ENCODE peak calls at places on chromosomes 3 and 15, in seven cellular contexts. V is activated gamma-delta T cell treated with Interleukin-2 at 50 U/mL for 16 hours; U is activated CD8-positive, alpha-beta T cell treated with anti-CD3 and anti-CD28 coated beads, Interleukin-2, amount 10 ng/mL, durations not matched to agents 7 days and 5 days; M is neural crest cell; W is naive thymus-derived CD8-positive, alpha-beta T cell; P is anterior cingulate cortex; C is mammary epithelial cell. K is an unnamed sample.

GRCh38 chr15:81312790-81313543 is 11.0 kb downstream of the STARD5 start:
- DNase-seq in V (no peak), U (no peak), M (no peak), W (no peak), P (no peak), C (peak), K (peak)

GRCh38 chr15:91488452-91488851 is 365.1 kb upstream of the SLCO3A1 start:
- DNase-seq in V (no peak), U (no peak), M (no peak), W (no peak), P (no peak), C (peak), K (no peak)

GRCh38 chr3:57556459-57557087 is 499 bp downstream of the PDE12 start:
- DNase-seq in V (no peak), U (peak), M (no peak), W (no peak), P (no peak), C (no peak), K (peak)

GRCh38 chr3:120506076-120506827 is 55.5 kb upstream of the FSTL1 start:
- DNase-seq in V (no peak), U (no peak), M (no peak), W (no peak), P (no peak), C (no peak), K (peak)

GRCh38 chr3:123789760-123790159 is 94.4 kb downstream of the MYLK start:
- DNase-seq in V (no peak), U (no peak), M (no peak), W (no peak), P (no peak), C (no peak), K (peak)

GRCh38 chr3:58124387-58124786 is 86.4 kb downstream of the DNASE1L3 start:
- DNase-seq in V (no peak), U (no peak), M (no peak), W (no peak), P (no peak), C (no peak), K (no peak)

GRCh38 chr15:48330045-48330840 is 986 bp upstream of the DUT start:
- DNase-seq in V (no peak), U (no peak), M (no peak), W (no peak), P (no peak), C (peak), K (peak)

GRCh38 chr3:101898752-101899169 is 49.4 kb downstream of the NFKBIZ start:
- DNase-seq in V (no peak), U (no peak), M (no peak), W (no peak), P (no peak), C (no peak), K (no peak)

GRCh38 chr15:39642011-39642640 is 61.2 kb downstream of the THBS1 start:
- DNase-seq in V (no peak), U (no peak), M (no peak), W (no peak), P (no peak), C (peak), K (peak)

GRCh38 chr3:85801955-85802354 is 843.2 kb downstream of the CADM2 start:
- DNase-seq in V (no peak), U (no peak), M (no peak), W (no peak), P (no peak), C (peak), K (peak)

GRCh38 chr3:53250881-53251605 is 4.8 kb downstream of the TKT start:
- DNase-seq in V (no peak), U (no peak), M (no peak), W (no peak), P (no peak), C (no peak), K (no peak)